ENCODE peak calls at places on chromosomes 11 and 22, in six cellular contexts. One of them, this sample, is unnamed.

GRCh38 chr22:27730649-27731433 is 70.7 kb downstream of the MN1 start:
- DNase-seq in lower leg skin: no peak
- DNase-seq in GM23338: peak
- DNase-seq in tibial artery: no peak
- DNase-seq in AG09319: no peak
- DNase-seq in neural progenitor cell: peak
- DNase-seq in this sample: no peak

GRCh38 chr11:64581057-64581523 is 9.9 kb upstream of the SLC22A12 start:
- DNase-seq in neural progenitor cell: no peak
- DNase-seq in GM23338: no peak
- DNase-seq in tibial artery: no peak
- DNase-seq in lower leg skin: no peak
- DNase-seq in AG09319: no peak
- DNase-seq in this sample: no peak

GRCh38 chr11:128695539-128696221 is 1.8 kb downstream of the FLI1 start:
- DNase-seq in neural progenitor cell: no peak
- DNase-seq in AG09319: no peak
- DNase-seq in lower leg skin: peak
- DNase-seq in tibial artery: peak
- DNase-seq in GM23338: no peak
- DNase-seq in this sample: no peak

GRCh38 chr11:45901646-45902045 is 5.4 kb downstream of the FREY1 start:
- DNase-seq in tibial artery: no peak
- DNase-seq in GM23338: no peak
- DNase-seq in neural progenitor cell: no peak
- DNase-seq in lower leg skin: no peak
- DNase-seq in AG09319: no peak
- DNase-seq in this sample: no peak

GRCh38 chr11:88779551-88779950 is 286.2 kb downstream of the GRM5 start:
- DNase-seq in tibial artery: no peak
- DNase-seq in lower leg skin: no peak
- DNase-seq in neural progenitor cell: no peak
- DNase-seq in AG09319: no peak
- DNase-seq in GM23338: no peak
- DNase-seq in this sample: no peak

GRCh38 chr11:112612283-112612849 is 348.9 kb upstream of the NCAM1 start:
- DNase-seq in lower leg skin: no peak
- DNase-seq in AG09319: no peak
- DNase-seq in neural progenitor cell: peak
- DNase-seq in tibial artery: no peak
- DNase-seq in GM23338: peak
- DNase-seq in this sample: no peak

GRCh38 chr22:39220450-39220849 is 24.3 kb downstream of the PDGFB start:
- DNase-seq in lower leg skin: no peak
- DNase-seq in AG09319: no peak
- DNase-seq in neural progenitor cell: no peak
- DNase-seq in GM23338: no peak
- DNase-seq in tibial artery: peak
- DNase-seq in this sample: no peak

GRCh38 chr11:72225411-72225951 is 914 bp downstream of the INPPL1 start:
- DNase-seq in lower leg skin: no peak
- DNase-seq in neural progenitor cell: peak
- DNase-seq in AG09319: no peak
- DNase-seq in tibial artery: no peak
- DNase-seq in GM23338: peak
- DNase-seq in this sample: no peak

GRCh38 chr11:100730266-100730665 is 43.2 kb downstream of the ARHGAP42 start:
- DNase-seq in lower leg skin: no peak
- DNase-seq in AG09319: peak
- DNase-seq in tibial artery: no peak
- DNase-seq in GM23338: no peak
- DNase-seq in neural progenitor cell: no peak
- DNase-seq in this sample: no peak

GRCh38 chr11:66289548-66290331 is 797 bp upstream of the YIF1A start:
- DNase-seq in lower leg skin: no peak
- DNase-seq in tibial artery: peak
- DNase-seq in AG09319: peak
- DNase-seq in GM23338: peak
- DNase-seq in neural progenitor cell: peak
- DNase-seq in this sample: no peak

GRCh38 chr22:35470903-35471321 is 69.7 kb upstream of the RASD2 start:
- DNase-seq in neural progenitor cell: no peak
- DNase-seq in GM23338: peak
- DNase-seq in lower leg skin: no peak
- DNase-seq in tibial artery: no peak
- DNase-seq in AG09319: no peak
- DNase-seq in this sample: no peak

GRCh38 chr22:37229012-37229804 is 14.9 kb downstream of the RAC2 start:
- DNase-seq in lower leg skin: no peak
- DNase-seq in GM23338: no peak
- DNase-seq in tibial artery: no peak
- DNase-seq in neural progenitor cell: no peak
- DNase-seq in AG09319: peak
- DNase-seq in this sample: peak

GRCh38 chr11:113895367-113896155 is 9.0 kb upstream of the HTR3B start:
- DNase-seq in lower leg skin: no peak
- DNase-seq in tibial artery: no peak
- DNase-seq in neural progenitor cell: peak
- DNase-seq in GM23338: peak
- DNase-seq in AG09319: no peak
- DNase-seq in this sample: no peak

GRCh38 chr11:69873166-69874077 is 54.2 kb upstream of the FGF3 start:
- DNase-seq in tibial artery: no peak
- DNase-seq in AG09319: no peak
- DNase-seq in neural progenitor cell: no peak
- DNase-seq in GM23338: no peak
- DNase-seq in lower leg skin: no peak
- DNase-seq in this sample: no peak

GRCh38 chr22:19940536-19941364 is 822 bp upstream of the COMT start:
- DNase-seq in tibial artery: no peak
- DNase-seq in neural progenitor cell: no peak
- DNase-seq in AG09319: no peak
- DNase-seq in GM23338: no peak
- DNase-seq in lower leg skin: no peak
- DNase-seq in this sample: no peak

GRCh38 chr11:128289048-128289447 is 298.3 kb downstream of the ETS1 start:
- DNase-seq in lower leg skin: no peak
- DNase-seq in GM23338: no peak
- DNase-seq in tibial artery: no peak
- DNase-seq in neural progenitor cell: no peak
- DNase-seq in AG09319: no peak
- DNase-seq in this sample: no peak

GRCh38 chr11:64181506-64182411 is 4.2 kb upstream of the STIP1 start:
- DNase-seq in tibial artery: peak
- DNase-seq in GM23338: peak
- DNase-seq in lower leg skin: peak
- DNase-seq in neural progenitor cell: peak
- DNase-seq in AG09319: peak
- DNase-seq in this sample: no peak

GRCh38 chr11:34441814-34442213 is 3.1 kb downstream of the CAT start:
- DNase-seq in GM23338: no peak
- DNase-seq in neural progenitor cell: no peak
- DNase-seq in AG09319: no peak
- DNase-seq in tibial artery: no peak
- DNase-seq in lower leg skin: no peak
- DNase-seq in this sample: no peak

GRCh38 chr11:84498016-84498415 is 1129.1 kb downstream of the DLG2 start:
- DNase-seq in GM23338: no peak
- DNase-seq in lower leg skin: no peak
- DNase-seq in AG09319: no peak
- DNase-seq in neural progenitor cell: no peak
- DNase-seq in tibial artery: no peak
- DNase-seq in this sample: no peak

GRCh38 chr22:19876314-19876940 is 21.8 kb upstream of the GNB1L start:
- DNase-seq in lower leg skin: no peak
- DNase-seq in AG09319: no peak
- DNase-seq in GM23338: no peak
- DNase-seq in tibial artery: peak
- DNase-seq in neural progenitor cell: no peak
- DNase-seq in this sample: no peak

GRCh38 chr22:47233316-47234243 is 471.1 kb downstream of the TBC1D22A start:
- DNase-seq in neural progenitor cell: no peak
- DNase-seq in GM23338: no peak
- DNase-seq in lower leg skin: no peak
- DNase-seq in AG09319: no peak
- DNase-seq in tibial artery: no peak
- DNase-seq in this sample: no peak

GRCh38 chr11:27907534-27907933 is 200.4 kb downstream of the KIF18A start:
- DNase-seq in AG09319: no peak
- DNase-seq in GM23338: no peak
- DNase-seq in lower leg skin: no peak
- DNase-seq in tibial artery: no peak
- DNase-seq in neural progenitor cell: no peak
- DNase-seq in this sample: no peak

GRCh38 chr11:76680517-76681425 is 10.2 kb upstream of the LRRC32 start:
- DNase-seq in lower leg skin: peak
- DNase-seq in AG09319: peak
- DNase-seq in GM23338: peak
- DNase-seq in neural progenitor cell: peak
- DNase-seq in tibial artery: peak
- DNase-seq in this sample: no peak

GRCh38 chr11:9219572-9219971 is 45.6 kb downstream of the DENND5A start:
- DNase-seq in GM23338: no peak
- DNase-seq in lower leg skin: peak
- DNase-seq in AG09319: peak
- DNase-seq in neural progenitor cell: no peak
- DNase-seq in tibial artery: peak
- DNase-seq in this sample: no peak

GRCh38 chr11:68892576-68892975 is 11.1 kb downstream of the MRPL21 start:
- DNase-seq in GM23338: no peak
- DNase-seq in tibial artery: no peak
- DNase-seq in neural progenitor cell: no peak
- DNase-seq in lower leg skin: no peak
- DNase-seq in AG09319: no peak
- DNase-seq in this sample: no peak

DNA sequence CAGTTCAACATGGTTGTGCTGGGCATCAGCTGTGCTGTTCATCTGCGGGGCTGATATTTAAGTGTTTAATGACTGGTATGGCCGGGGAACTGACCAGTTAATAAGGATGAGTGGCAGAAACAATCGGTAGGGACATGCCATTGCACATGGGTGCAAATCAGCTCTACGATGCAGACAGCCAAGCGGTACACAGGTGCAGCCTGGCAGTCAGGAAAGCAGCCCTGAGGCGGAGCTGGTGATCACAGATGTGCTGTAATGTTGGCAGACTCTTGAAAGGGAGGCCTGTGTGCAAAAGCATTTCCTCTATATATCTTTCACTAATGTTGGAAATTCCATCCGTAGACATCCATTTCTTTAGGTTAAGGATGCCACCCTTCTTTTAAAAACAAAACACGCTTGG is 1.1 kb downstream of the MMP20 start:
- DNase-seq in lower leg skin: no peak
- DNase-seq in neural progenitor cell: no peak
- DNase-seq in GM23338: no peak
- DNase-seq in tibial artery: no peak
- DNase-seq in AG09319: no peak
- DNase-seq in this sample: no peak
- TF ChIP-seq CTCF in lower leg skin: no peak
- TF ChIP-seq CTCF in neural progenitor cell: no peak
- TF ChIP-seq CTCF in GM23338: no peak
- TF ChIP-seq CTCF in tibial artery: no peak
- TF ChIP-seq CTCF in AG09319: no peak
- TF ChIP-seq CTCF in this sample: no peak

GRCh38 chr11:47443028-47443700 is 5.8 kb downstream of the RAPSN start:
- DNase-seq in tibial artery: no peak
- DNase-seq in AG09319: no peak
- DNase-seq in neural progenitor cell: no peak
- DNase-seq in lower leg skin: no peak
- DNase-seq in GM23338: peak
- DNase-seq in this sample: no peak
- TF ChIP-seq CTCF in tibial artery: no peak
- TF ChIP-seq CTCF in AG09319: no peak
- TF ChIP-seq CTCF in neural progenitor cell: peak
- TF ChIP-seq CTCF in lower leg skin: no peak
- TF ChIP-seq CTCF in GM23338: peak
- TF ChIP-seq CTCF in this sample: no peak

GRCh38 chr11:97557399-97557798 is 1167.6 kb downstream of the JRKL start:
- DNase-seq in neural progenitor cell: no peak
- DNase-seq in tibial artery: no peak
- DNase-seq in AG09319: no peak
- DNase-seq in GM23338: no peak
- DNase-seq in lower leg skin: no peak
- DNase-seq in this sample: no peak
- TF ChIP-seq CTCF in neural progenitor cell: peak
- TF ChIP-seq CTCF in tibial artery: no peak
- TF ChIP-seq CTCF in AG09319: no peak
- TF ChIP-seq CTCF in GM23338: no peak
- TF ChIP-seq CTCF in lower leg skin: no peak
- TF ChIP-seq CTCF in this sample: peak

DNA sequence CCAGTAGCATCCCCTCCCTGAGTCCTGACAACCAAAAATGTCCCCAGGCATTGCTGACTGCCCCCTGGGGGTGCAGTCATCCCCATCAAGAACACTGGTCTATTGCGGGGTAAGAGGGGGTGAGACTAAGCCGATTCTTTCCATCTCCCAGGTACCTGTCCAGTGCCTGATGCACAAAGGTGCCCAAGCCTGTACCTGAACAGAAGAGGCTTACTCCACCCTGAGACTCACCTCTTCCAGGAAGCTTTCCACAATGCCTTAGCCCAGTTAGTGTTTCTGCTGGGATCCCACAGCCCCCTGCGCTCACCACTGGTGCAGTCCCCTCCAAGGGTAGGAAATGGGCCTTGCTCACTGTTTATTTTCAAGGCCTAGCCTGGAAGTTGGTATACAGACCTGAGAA is 22.9 kb downstream of the TPST2 start:
- DNase-seq in neural progenitor cell: no peak
- DNase-seq in lower leg skin: no peak
- DNase-seq in AG09319: no peak
- DNase-seq in tibial artery: no peak
- DNase-seq in GM23338: peak
- DNase-seq in this sample: no peak
- TF ChIP-seq CTCF in neural progenitor cell: no peak
- TF ChIP-seq CTCF in lower leg skin: no peak
- TF ChIP-seq CTCF in AG09319: no peak
- TF ChIP-seq CTCF in tibial artery: no peak
- TF ChIP-seq CTCF in GM23338: no peak
- TF ChIP-seq CTCF in this sample: no peak

GRCh38 chr11:93131709-93132108 is 66.1 kb downstream of the SLC36A4 start:
- DNase-seq in GM23338: peak
- DNase-seq in lower leg skin: no peak
- DNase-seq in AG09319: no peak
- DNase-seq in tibial artery: no peak
- DNase-seq in neural progenitor cell: peak
- DNase-seq in this sample: no peak
- TF ChIP-seq CTCF in GM23338: peak
- TF ChIP-seq CTCF in lower leg skin: no peak
- TF ChIP-seq CTCF in AG09319: no peak
- TF ChIP-seq CTCF in tibial artery: no peak
- TF ChIP-seq CTCF in neural progenitor cell: peak
- TF ChIP-seq CTCF in this sample: peak

This sample was measured in epithelial cell of proximal tubule.